ENCODE peak calls at places on chromosome 5, in eight cellular contexts. K is lung, N is psoas muscle, T is uterus, E is A673, F is heart right ventricle, I is right lobe of liver, R is SK-N-SH. M is an unnamed sample.
A peak's percentile ranks its signal among the peaks of the same experiment; 100 is the strongest.

GRCh38 chr5:148794275-148794674 is 32.1 kb upstream of the ADRB2 start:
- DNase-seq in K (no peak), N (no peak), T (no peak), E (no peak), F (no peak), I (no peak), R (no peak), M (no peak)

GRCh38 chr5:139710370-139711066 is 62.4 kb downstream of the CXXC5 start:
- DNase-seq in K (no peak), N (peak; percentile 44), T (peak; percentile 56), E (peak; percentile 93), F (peak; percentile 64), I (no peak), R (peak; percentile 83), M (no peak)

GRCh38 chr5:89351232-89351631 is 468.2 kb upstream of the MEF2C start:
- DNase-seq in K (no peak), N (no peak), T (no peak), E (no peak), F (no peak), I (no peak), R (no peak), M (no peak)

GRCh38 chr5:144421411-144421810 is 250.7 kb downstream of the KCTD16 start:
- DNase-seq in K (no peak), N (no peak), T (no peak), E (no peak), F (no peak), I (no peak), R (no peak), M (peak; percentile 25)

GRCh38 chr5:120449501-120449900 is 14.6 kb upstream of the PRR16 start:
- DNase-seq in K (no peak), N (no peak), T (no peak), E (no peak), F (no peak), I (no peak), R (no peak), M (no peak)

GRCh38 chr5:75368391-75368790 is 31.4 kb downstream of the HMGCR start:
- DNase-seq in K (no peak), N (no peak), T (no peak), E (no peak), F (no peak), I (no peak), R (no peak), M (no peak)

GRCh38 chr5:151758141-151758429 is 346 bp downstream of the ATOX1 start:
- DNase-seq in K (no peak), N (no peak), T (no peak), E (no peak), F (peak; percentile 32), I (no peak), R (no peak), M (no peak)

GRCh38 chr5:172733179-172733973 is 37.6 kb downstream of the DUSP1 start:
- DNase-seq in K (peak; percentile 77), N (peak; percentile 86), T (peak; percentile 87), E (no peak), F (peak; percentile 90), I (no peak), R (no peak), M (peak; percentile 98)

GRCh38 chr5:67214036-67214435 is 17.4 kb upstream of the CD180 start:
- DNase-seq in K (no peak), N (no peak), T (no peak), E (no peak), F (no peak), I (no peak), R (no peak), M (no peak)

GRCh38 chr5:67211926-67212325 is 15.3 kb upstream of the CD180 start:
- DNase-seq in K (no peak), N (no peak), T (no peak), E (no peak), F (no peak), I (no peak), R (no peak), M (peak; percentile 73)

GRCh38 chr5:67221487-67222242 is 25.1 kb upstream of the CD180 start:
- DNase-seq in K (no peak), N (no peak), T (no peak), E (no peak), F (no peak), I (no peak), R (no peak), M (no peak)

GRCh38 chr5:67214713-67215591 is 18.4 kb upstream of the CD180 start:
- DNase-seq in K (peak; percentile 66), N (no peak), T (no peak), E (no peak), F (no peak), I (peak; percentile 79), R (no peak), M (no peak)

DNA sequence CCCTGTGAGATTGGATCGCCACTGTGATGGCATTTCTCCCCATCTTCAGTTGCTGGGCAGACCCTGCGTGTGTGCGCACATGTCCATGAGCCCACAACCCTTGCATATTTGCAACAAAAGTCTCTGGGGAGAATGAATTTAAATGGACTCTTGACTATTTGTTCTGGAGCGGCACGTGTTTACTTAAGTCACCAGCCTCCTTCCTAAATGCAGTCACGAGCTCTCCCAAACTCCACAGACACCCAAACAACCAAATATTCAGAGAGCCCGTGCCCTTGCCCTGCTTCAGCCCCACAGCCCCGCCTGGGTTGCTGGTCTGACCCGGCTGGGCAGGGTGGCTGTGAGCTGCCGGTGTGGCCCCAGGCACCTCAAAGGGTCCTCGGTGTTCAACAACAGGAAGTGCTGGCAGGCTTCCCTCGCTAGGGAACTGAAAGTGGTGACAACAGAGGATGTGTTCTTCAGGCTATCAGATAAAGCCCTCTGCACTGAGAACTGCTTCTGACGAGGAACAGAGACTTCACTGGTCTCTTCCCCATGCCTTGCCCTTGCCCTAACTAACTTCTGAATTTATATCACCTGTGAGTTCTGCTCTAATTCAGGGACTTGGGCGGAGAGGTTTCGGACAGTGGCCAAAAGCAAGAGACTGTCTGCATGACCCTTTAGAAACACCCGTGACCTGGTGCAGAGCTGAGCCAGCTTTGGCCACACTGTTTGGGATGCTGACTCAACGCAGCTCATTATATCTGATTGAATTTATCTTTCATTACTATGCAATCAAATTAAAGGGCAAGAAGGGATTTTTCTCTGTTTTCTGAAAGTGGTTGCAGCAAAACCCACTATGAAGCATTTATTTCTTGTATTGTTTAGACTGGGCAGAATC is 19.2 kb upstream of the CD180 start:
- DNase-seq in K (peak; percentile 82), N (peak; percentile 68), T (peak; percentile 42), E (no peak), F (peak; percentile 89), I (peak; percentile 91), R (peak; percentile 56), M (no peak)
- H3K4me3 ChIP-seq in K (no peak overlapping the region), N (peak overlapping the region; percentile 42), T (no peak overlapping the region), E (no peak overlapping the region), F (no peak overlapping the region), I (peak overlapping the region; percentile 39), R (no peak overlapping the region), M (no peak overlapping the region)

DNA sequence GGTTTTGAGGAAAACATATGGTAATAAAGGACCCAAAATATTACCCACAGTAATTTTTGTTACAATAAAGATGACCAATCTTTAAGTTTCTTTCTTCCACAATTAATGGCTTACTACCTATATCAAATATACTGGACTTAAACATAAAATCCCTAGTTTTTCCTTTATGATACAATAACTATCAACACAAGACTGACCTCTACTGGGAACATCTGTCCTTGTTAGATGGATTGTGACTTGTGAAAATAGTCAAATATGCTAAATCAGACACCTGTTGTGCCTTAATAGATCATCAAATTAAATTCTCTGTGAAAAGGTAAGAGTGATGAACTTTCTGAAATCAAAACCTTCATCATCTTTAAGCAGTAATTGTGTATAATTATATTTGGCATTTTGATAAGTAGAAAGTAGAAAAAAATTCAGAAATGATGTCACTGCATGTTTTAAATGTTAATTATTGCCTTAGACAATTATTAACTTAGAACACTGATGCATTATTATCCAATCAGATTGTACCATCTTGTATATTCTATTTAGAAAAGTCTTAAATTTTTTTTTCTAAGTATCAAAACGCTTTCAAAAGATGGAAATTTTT is 113.6 kb downstream of the DEPDC1B start:
- DNase-seq in K (no peak), N (no peak), T (no peak), E (peak; percentile 5), F (no peak), I (no peak), R (peak; percentile 6), M (peak; percentile 16)
- TF ChIP-seq CTCF in K (no peak), N (no peak), T (peak; percentile 18), E (peak; percentile 35), F (peak; percentile 48), I (peak; percentile 28), R (peak; percentile 65), M (peak; percentile 50)

GRCh38 chr5:129382921-129383672 is 77.0 kb upstream of the ADAMTS19 start:
- DNase-seq in K (no peak), N (no peak), T (no peak), E (peak; percentile 4), F (no peak), I (no peak), R (no peak), M (no peak)

GRCh38 chr5:129384736-129385135 is 75.4 kb upstream of the ADAMTS19 start:
- DNase-seq in K (no peak), N (no peak), T (no peak), E (no peak), F (no peak), I (no peak), R (no peak), M (no peak)

GRCh38 chr5:129378961-129379360 is 81.1 kb upstream of the ADAMTS19 start:
- DNase-seq in K (no peak), N (no peak), T (no peak), E (no peak), F (no peak), I (no peak), R (no peak), M (no peak)

GRCh38 chr5:129377504-129377903 is 82.6 kb upstream of the ADAMTS19 start:
- DNase-seq in K (no peak), N (no peak), T (no peak), E (no peak), F (no peak), I (no peak), R (no peak), M (no peak)

DNA sequence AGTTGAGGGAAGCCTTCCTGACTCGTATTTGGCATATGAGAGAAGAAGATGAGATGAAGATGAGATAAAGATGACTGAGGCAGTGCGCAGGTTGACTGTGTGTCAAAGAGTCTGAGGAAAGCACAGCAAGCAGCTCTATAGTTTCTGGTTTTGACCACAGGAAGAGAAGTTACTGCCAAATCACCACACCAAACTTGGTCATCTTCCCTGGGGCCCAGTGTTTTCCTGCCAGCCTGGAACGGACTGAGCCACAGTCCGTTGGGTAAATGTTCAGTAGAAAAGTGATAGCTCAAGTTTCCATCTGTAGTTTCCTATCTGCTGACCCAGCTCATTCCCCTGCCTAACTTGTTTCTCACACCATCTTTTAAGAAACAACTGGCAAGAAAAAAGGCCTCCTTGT is 80.7 kb upstream of the ADAMTS19 start:
- DNase-seq in K (no peak), N (no peak), T (no peak), E (no peak), F (no peak), I (no peak), R (no peak), M (no peak)
- H3K4me3 ChIP-seq in K (no peak overlapping the region), N (no peak overlapping the region), T (no peak overlapping the region), E (no peak overlapping the region), F (no peak overlapping the region), I (no peak overlapping the region), R (no peak overlapping the region), M (no peak overlapping the region)

DNA sequence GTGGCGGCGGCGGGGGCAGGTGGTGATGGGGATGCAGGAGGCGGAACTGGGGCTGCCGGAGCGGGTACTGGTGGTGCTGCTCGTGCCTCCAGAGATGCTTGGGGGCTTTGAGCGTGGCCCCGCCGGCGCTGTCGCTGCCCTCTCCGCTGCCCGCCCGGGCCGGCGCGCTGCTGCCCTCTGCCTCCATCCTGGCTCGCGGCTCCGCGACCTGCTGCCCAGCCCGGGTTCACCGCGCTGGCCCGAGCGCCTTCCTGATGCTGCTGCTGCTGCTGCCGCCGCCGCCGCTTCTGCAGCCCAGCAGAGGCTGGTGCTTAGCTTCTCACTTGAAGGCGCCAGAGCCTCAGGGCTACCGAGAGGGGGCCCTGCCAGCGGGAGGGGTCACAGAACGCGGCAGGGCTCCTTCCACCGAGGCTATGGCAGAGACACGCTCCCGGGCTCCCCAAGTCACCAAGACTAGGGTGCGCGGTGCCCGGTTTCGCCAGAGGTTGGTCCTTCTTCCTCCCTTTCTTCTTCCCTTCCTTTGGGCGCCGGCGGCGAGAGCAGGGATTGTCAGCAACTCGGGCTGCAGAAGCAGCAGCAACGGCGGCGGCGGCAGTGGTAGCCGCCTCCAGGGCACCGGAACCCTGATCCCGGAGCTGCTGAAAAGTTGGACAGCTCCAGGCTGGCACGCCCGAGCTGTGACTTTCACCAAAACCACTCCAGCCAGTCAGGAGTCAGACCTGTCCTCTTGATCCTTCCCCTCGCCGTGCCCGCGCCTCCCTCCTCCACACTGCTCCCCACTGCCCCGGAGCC is at the start of gene PDE4D:
- DNase-seq in K (peak; percentile 57), N (peak; percentile 43), T (peak; percentile 30), E (peak; percentile 56), F (peak; percentile 44), I (peak; percentile 48), R (peak; percentile 83), M (no peak)
- TF ChIP-seq CTCF in K (no peak), N (no peak), T (no peak), E (no peak), F (no peak), I (no peak), R (peak; percentile 36), M (no peak)